ENCODE peak calls at places on chromosomes 12 and 14, in seven cellular contexts. One of them, this sample, is unnamed.

GRCh38 chr12:41983394-41983793 is 161.3 kb downstream of the GXYLT1 start:
- DNase-seq in fibroblast of mammary gland: no peak
- DNase-seq in iris pigment epithelial cell: peak
- DNase-seq in right atrium auricular region: no peak
- DNase-seq in Right ventricle myocardium superior: no peak
- DNase-seq in skeletal muscle cell: no peak
- DNase-seq in heart left ventricle: no peak
- DNase-seq in this sample: no peak

GRCh38 chr14:65041434-65041915 is 54.8 kb downstream of the FNTB start:
- DNase-seq in heart left ventricle: no peak
- DNase-seq in Right ventricle myocardium superior: no peak
- DNase-seq in iris pigment epithelial cell: no peak
- DNase-seq in skeletal muscle cell: no peak
- DNase-seq in fibroblast of mammary gland: no peak
- DNase-seq in right atrium auricular region: no peak
- DNase-seq in this sample: no peak

GRCh38 chr12:119393685-119394084 is 59.2 kb downstream of the CCDC60 start:
- DNase-seq in skeletal muscle cell: no peak
- DNase-seq in fibroblast of mammary gland: no peak
- DNase-seq in iris pigment epithelial cell: no peak
- DNase-seq in right atrium auricular region: no peak
- DNase-seq in heart left ventricle: no peak
- DNase-seq in Right ventricle myocardium superior: no peak
- DNase-seq in this sample: no peak

GRCh38 chr12:10211975-10212622 is 578 bp upstream of the GABARAPL1 start:
- DNase-seq in fibroblast of mammary gland: peak
- DNase-seq in skeletal muscle cell: peak
- DNase-seq in right atrium auricular region: peak
- DNase-seq in Right ventricle myocardium superior: peak
- DNase-seq in iris pigment epithelial cell: peak
- DNase-seq in heart left ventricle: peak
- DNase-seq in this sample: peak

GRCh38 chr12:124240493-124240892 is 54.4 kb upstream of the RFLNA start:
- DNase-seq in heart left ventricle: no peak
- DNase-seq in skeletal muscle cell: no peak
- DNase-seq in right atrium auricular region: no peak
- DNase-seq in fibroblast of mammary gland: peak
- DNase-seq in Right ventricle myocardium superior: no peak
- DNase-seq in iris pigment epithelial cell: peak
- DNase-seq in this sample: no peak

GRCh38 chr12:108980831-108981618 is 39.8 kb downstream of the SVOP start:
- DNase-seq in skeletal muscle cell: no peak
- DNase-seq in heart left ventricle: no peak
- DNase-seq in iris pigment epithelial cell: peak
- DNase-seq in Right ventricle myocardium superior: peak
- DNase-seq in fibroblast of mammary gland: peak
- DNase-seq in right atrium auricular region: no peak
- DNase-seq in this sample: no peak

GRCh38 chr12:54000774-54001114 is 783 bp downstream of the HOXC9 start:
- DNase-seq in skeletal muscle cell: no peak
- DNase-seq in fibroblast of mammary gland: no peak
- DNase-seq in heart left ventricle: no peak
- DNase-seq in iris pigment epithelial cell: no peak
- DNase-seq in right atrium auricular region: no peak
- DNase-seq in Right ventricle myocardium superior: no peak
- DNase-seq in this sample: no peak

GRCh38 chr12:5186715-5187114 is 143.0 kb downstream of the KCNA5 start:
- DNase-seq in fibroblast of mammary gland: no peak
- DNase-seq in heart left ventricle: no peak
- DNase-seq in iris pigment epithelial cell: no peak
- DNase-seq in skeletal muscle cell: no peak
- DNase-seq in Right ventricle myocardium superior: no peak
- DNase-seq in right atrium auricular region: no peak
- DNase-seq in this sample: no peak

GRCh38 chr14:80681651-80682050 is 259.9 kb downstream of the CEP128 start:
- DNase-seq in heart left ventricle: no peak
- DNase-seq in skeletal muscle cell: no peak
- DNase-seq in iris pigment epithelial cell: peak
- DNase-seq in fibroblast of mammary gland: peak
- DNase-seq in right atrium auricular region: no peak
- DNase-seq in Right ventricle myocardium superior: no peak
- DNase-seq in this sample: no peak

GRCh38 chr12:119328111-119328510 is 6.4 kb upstream of the CCDC60 start:
- DNase-seq in skeletal muscle cell: no peak
- DNase-seq in heart left ventricle: no peak
- DNase-seq in iris pigment epithelial cell: no peak
- DNase-seq in right atrium auricular region: no peak
- DNase-seq in Right ventricle myocardium superior: no peak
- DNase-seq in fibroblast of mammary gland: no peak
- DNase-seq in this sample: peak

GRCh38 chr14:69993326-69993725 is 114.1 kb downstream of the SMOC1 start:
- DNase-seq in right atrium auricular region: no peak
- DNase-seq in Right ventricle myocardium superior: no peak
- DNase-seq in skeletal muscle cell: no peak
- DNase-seq in heart left ventricle: no peak
- DNase-seq in fibroblast of mammary gland: no peak
- DNase-seq in iris pigment epithelial cell: no peak
- DNase-seq in this sample: no peak

GRCh38 chr12:21677204-21677603 is 19.6 kb upstream of the LDHB start:
- DNase-seq in Right ventricle myocardium superior: no peak
- DNase-seq in fibroblast of mammary gland: no peak
- DNase-seq in heart left ventricle: no peak
- DNase-seq in right atrium auricular region: no peak
- DNase-seq in skeletal muscle cell: no peak
- DNase-seq in iris pigment epithelial cell: no peak
- DNase-seq in this sample: no peak

GRCh38 chr14:35286707-35287106 is 5.5 kb upstream of the PSMA6 start:
- DNase-seq in heart left ventricle: no peak
- DNase-seq in fibroblast of mammary gland: no peak
- DNase-seq in iris pigment epithelial cell: no peak
- DNase-seq in right atrium auricular region: no peak
- DNase-seq in skeletal muscle cell: no peak
- DNase-seq in Right ventricle myocardium superior: no peak
- DNase-seq in this sample: no peak

GRCh38 chr14:105945891-105946290 is 419.5 kb downstream of the TMEM121 start:
- DNase-seq in heart left ventricle: no peak
- DNase-seq in iris pigment epithelial cell: no peak
- DNase-seq in right atrium auricular region: peak
- DNase-seq in fibroblast of mammary gland: no peak
- DNase-seq in skeletal muscle cell: no peak
- DNase-seq in Right ventricle myocardium superior: no peak
- DNase-seq in this sample: no peak

GRCh38 chr12:121668750-121669524 is 517 bp downstream of the MORN3 start:
- DNase-seq in Right ventricle myocardium superior: no peak
- DNase-seq in right atrium auricular region: no peak
- DNase-seq in fibroblast of mammary gland: peak
- DNase-seq in iris pigment epithelial cell: peak
- DNase-seq in skeletal muscle cell: no peak
- DNase-seq in heart left ventricle: no peak
- DNase-seq in this sample: peak